ENCODE peak calls at places on chromosomes 4 and X, in six cellular contexts. B is cardiac muscle cell, R is amniotic stem cell, L is neural crest cell, G is GM06990, P is NCI-H774. J is an unnamed sample.
A peak's percentile ranks its signal among the peaks of the same experiment; 100 is the strongest.

GRCh38 chr4:21710212-21710843 is 238.2 kb downstream of the KCNIP4 start:
- DNase-seq in L (no peak), B (no peak), R (no peak), G (no peak), P (no peak), J (no peak)

GRCh38 chr4:31674313-31674947 is 954.3 kb downstream of the PCDH7 start:
- DNase-seq in R (no peak), G (no peak), P (no peak), B (peak; percentile 35), L (peak; percentile 4), J (no peak)

GRCh38 chr4:153448003-153448731 is 18.0 kb upstream of the TMEM131L start:
- DNase-seq in R (no peak), B (peak; percentile 45), G (no peak), P (no peak), L (no peak), J (no peak)

GRCh38 chr4:122823476-122823875 is 3.2 kb upstream of the FGF2 start:
- DNase-seq in P (no peak), R (no peak), L (no peak), B (peak; percentile 30), G (no peak), J (no peak)

GRCh38 chr4:7049739-7050138 is 6.6 kb downstream of the TADA2B start:
- DNase-seq in L (no peak), B (no peak), R (no peak), P (no peak), G (no peak), J (no peak)

GRCh38 chr4:152630361-152630760 is 49.4 kb downstream of the TMEM154 start:
- DNase-seq in P (no peak), G (no peak), R (no peak), L (no peak), B (no peak), J (no peak)

GRCh38 chrX:43898406-43898805 is 16.2 kb upstream of the MAOB start:
- DNase-seq in L (no peak), R (no peak), G (no peak), B (no peak), P (no peak), J (no peak)

GRCh38 chrX:21354725-21355124 is 19.5 kb upstream of the CNKSR2 start:
- DNase-seq in P (no peak), B (no peak), G (no peak), R (no peak), L (no peak), J (peak; percentile 4)

GRCh38 chr4:101458914-101459313 is 111.6 kb upstream of the PPP3CA start:
- DNase-seq in L (no peak), B (peak; percentile 49), P (no peak), G (no peak), R (no peak), J (no peak)

J was measured in GM12865.